ENCODE peak calls at places on chromosomes 13 and 19, in four cellular contexts. J is H1, I is K562, L is GM12878. N is an unnamed sample.

GRCh38 chr13:68257111-68257842 is 1027.1 kb upstream of the PCDH9 start:
- DNase-seq in I (peak; percentile 4), L (no peak), J (no peak), N (no peak)

GRCh38 chr13:57629391-57629804 is 2.1 kb upstream of the PCDH17 start:
- DNase-seq in I (no peak), J (no peak), L (no peak), N (no peak)

GRCh38 chr13:109610517-109610916 is 175.9 kb downstream of the IRS2 start:
- DNase-seq in L (no peak), J (peak; percentile 59), I (peak; percentile 13), N (peak; percentile 2)

GRCh38 chr19:16066611-16067104 is 9.6 kb upstream of the TPM4 start:
- DNase-seq in L (no peak), I (peak; percentile 76), J (no peak), N (no peak)

GRCh38 chr13:108086678-108087077 is 128.7 kb downstream of the LIG4 start:
- DNase-seq in L (no peak), J (no peak), I (no peak), N (no peak)

GRCh38 chr19:34757441-34757840 is 15.6 kb downstream of the ZNF599 start:
- DNase-seq in L (no peak), J (no peak), I (no peak), N (no peak)

GRCh38 chr19:38421856-38422255 is 4.2 kb downstream of the RASGRP4 start:
- DNase-seq in L (no peak), I (no peak), J (no peak), N (no peak)

GRCh38 chr13:110924639-110924934 is 9.7 kb upstream of the ANKRD10 start:
- DNase-seq in L (no peak), J (peak; percentile 33), I (no peak), N (no peak)

GRCh38 chr13:99446242-99446641 is 55.0 kb upstream of the TM9SF2 start:
- DNase-seq in I (peak; percentile 23), L (no peak), J (no peak), N (no peak)

GRCh38 chr19:50327461-50328256 is 1.5 kb downstream of the KCNC3 start:
- DNase-seq in L (no peak), J (no peak), I (no peak), N (no peak)

GRCh38 chr13:65540064-65540635 is 1690.0 kb downstream of the PCDH9 start:
- DNase-seq in I (no peak), L (no peak), J (no peak), N (no peak)

GRCh38 chr13:40495620-40496001 is 170.8 kb downstream of the FOXO1 start:
- DNase-seq in I (no peak), J (no peak), L (no peak), N (no peak)

GRCh38 chr19:42250666-42251531 is 4.0 kb downstream of the ERF start:
- DNase-seq in L (no peak), J (no peak), I (no peak), N (no peak)

GRCh38 chr19:48113190-48113917 is 2.7 kb upstream of the PLA2G4C start:
- DNase-seq in J (no peak), I (no peak), L (no peak), N (no peak)

GRCh38 chr19:47421844-47422395 is 2.6 kb upstream of the MEIS3 start:
- DNase-seq in I (no peak), L (no peak), J (no peak), N (no peak)

GRCh38 chr19:11052391-11052790 is 36.9 kb upstream of the LDLR start:
- DNase-seq in J (no peak), I (no peak), L (no peak), N (no peak)

GRCh38 chr13:70960841-70961443 is 852.7 kb upstream of the KLHL1 start:
- DNase-seq in I (no peak), L (peak; percentile 3), J (no peak), N (no peak)

GRCh38 chr13:102962430-102962829 is 103.8 kb downstream of the SLC10A2 start:
- DNase-seq in L (no peak), I (no peak), J (no peak), N (no peak)

GRCh38 chr19:5567971-5568407 is 236 bp upstream of the TINCR start:
- DNase-seq in L (no peak), I (no peak), J (no peak), N (no peak)

GRCh38 chr19:4503224-4504170 is 14.8 kb downstream of the PLIN4 start:
- DNase-seq in L (no peak), J (no peak), I (no peak), N (no peak)

GRCh38 chr13:80556291-80556690 is 215.4 kb upstream of the SPRY2 start:
- DNase-seq in L (no peak), I (peak; percentile 8), J (no peak), N (no peak)

GRCh38 chr13:78657699-78658629 is 991 bp downstream of the OBI1 start:
- DNase-seq in L (no peak), I (no peak), J (no peak), N (no peak)

GRCh38 chr13:60797112-60797511 is 400.1 kb downstream of the TDRD3 start:
- DNase-seq in J (no peak), L (no peak), I (no peak), N (no peak)

GRCh38 chr13:91531646-91532045 is 133.2 kb downstream of the GPC5 start:
- DNase-seq in J (no peak), I (no peak), L (no peak), N (no peak)

GRCh38 chr13:39578821-39579291 is 24.1 kb downstream of the LHFPL6 start:
- DNase-seq in L (no peak), J (no peak), I (no peak), N (no peak)

GRCh38 chr19:6030214-6030507 is 52.2 kb upstream of the RANBP3 start:
- DNase-seq in J (no peak), I (no peak), L (no peak), N (no peak)

GRCh38 chr19:35911790-35912189 is 3.7 kb upstream of the TYROBP start:
- DNase-seq in L (no peak), J (no peak), I (peak; percentile 65), N (no peak)

GRCh38 chr13:19864018-19864338 is 529 bp upstream of the ZMYM5 start:
- DNase-seq in I (peak; percentile 77), J (no peak), L (no peak), N (peak; percentile 44)

GRCh38 chr19:15507068-15508034 is 974 bp upstream of the CYP4F22 start:
- DNase-seq in J (no peak), I (peak; percentile 30), L (no peak), N (no peak)

GRCh38 chr13:53782400-53783030 is 753.9 kb downstream of the OLFM4 start:
- DNase-seq in J (peak; percentile 47), L (peak; percentile 3), I (peak; percentile 21), N (peak; percentile 10)

DNA sequence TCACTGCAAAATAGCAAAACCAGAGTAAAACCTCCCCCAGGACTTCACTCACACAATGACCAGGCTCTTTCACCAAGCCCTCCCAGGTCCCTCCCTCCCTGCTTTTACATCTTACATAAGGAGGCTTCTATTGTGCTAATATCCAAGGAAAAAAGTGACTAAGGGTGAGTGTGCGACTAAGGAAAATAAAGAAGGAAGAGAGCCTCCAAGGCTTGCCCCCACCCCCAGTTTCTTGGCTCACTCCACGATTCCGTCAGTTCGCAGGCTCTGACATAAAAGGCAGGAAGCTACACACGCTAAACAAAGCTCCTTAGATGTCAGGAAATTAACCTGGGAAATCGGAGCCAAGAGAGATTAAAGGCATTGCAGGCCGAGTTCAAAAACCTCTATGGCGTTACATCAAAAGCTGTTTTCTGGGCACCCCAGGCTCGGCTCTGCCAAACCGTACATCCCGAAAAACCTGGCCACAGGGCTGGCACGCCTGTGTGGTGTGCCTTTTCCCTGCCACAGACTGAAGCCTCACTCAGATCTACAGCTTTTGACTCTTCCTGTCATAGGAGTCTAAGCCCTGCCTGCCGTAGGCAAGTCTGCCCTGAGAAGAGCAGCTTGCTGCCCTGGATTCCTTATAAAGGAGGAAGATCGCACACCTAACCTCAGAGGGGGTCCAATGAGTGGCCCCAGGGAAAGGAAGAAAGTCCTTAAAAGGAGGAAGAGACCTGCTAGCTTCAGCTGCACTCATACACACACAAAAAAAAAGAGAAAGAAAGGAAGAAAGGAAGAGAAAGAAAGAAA is 67.0 kb upstream of the SERP2 start:
- DNase-seq in J (peak; percentile 57), L (no peak), I (no peak), N (no peak)
- TF ChIP-seq POLR2AphosphoS5 in J (peak; percentile 53), L (no peak), I (no peak), N (no peak)

GRCh38 chr13:63737418-63737817 is 2321.8 kb upstream of the PCDH20 start:
- DNase-seq in J (no peak), I (no peak), L (no peak), N (no peak)

DNA sequence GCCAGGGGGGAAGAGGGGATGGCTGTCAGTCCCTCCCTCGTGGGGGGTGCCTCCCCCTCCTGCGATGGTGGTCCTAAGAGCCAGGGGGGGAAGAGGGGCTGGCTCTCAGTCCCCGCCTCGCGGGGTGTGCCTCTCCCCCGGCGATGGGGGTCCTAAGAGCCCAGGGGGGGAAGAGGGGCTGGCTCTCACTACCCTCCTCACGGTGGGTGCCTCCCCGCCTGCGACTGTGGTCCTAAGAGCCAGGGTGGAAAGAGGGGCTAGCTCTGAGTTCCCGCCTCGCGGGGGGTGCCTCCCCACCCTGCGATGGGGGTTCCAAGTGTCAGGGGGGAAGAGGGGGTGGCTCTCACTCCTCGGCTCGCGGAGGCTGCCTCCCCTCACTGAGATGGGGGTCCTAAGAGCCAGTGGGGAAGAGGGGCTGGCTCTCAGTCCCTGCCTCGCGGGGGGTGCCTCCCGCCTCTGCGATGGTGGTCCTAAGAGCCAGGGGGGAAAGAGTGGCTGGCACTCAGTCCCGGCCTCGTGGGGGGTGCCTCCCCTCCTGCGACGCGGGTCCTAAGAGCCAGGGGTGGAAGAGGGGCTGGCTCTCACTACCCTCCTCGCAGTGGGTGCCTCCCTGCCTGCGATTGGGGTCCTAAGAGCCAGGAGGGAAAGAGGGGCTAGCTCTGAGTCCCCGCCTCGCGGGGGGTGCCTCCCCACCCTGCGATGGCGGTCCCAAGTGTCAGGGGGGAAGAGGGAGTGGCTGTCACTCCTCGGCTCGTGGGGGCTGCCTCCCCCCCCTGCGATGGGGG is 2325.6 kb upstream of the PCDH20 start:
- DNase-seq in I (no peak), J (no peak), L (no peak), N (no peak)
- TF ChIP-seq TAF1 in I (no peak), J (no peak), L (no peak), N (no peak)

GRCh38 chr19:55640043-55640576 is 692 bp upstream of the ZNF580 start:
- DNase-seq in L (no peak), J (no peak), I (peak; percentile 81), N (no peak)

GRCh38 chr19:55642153-55643002 is 1.1 kb upstream of the ZNF581 start:
- DNase-seq in I (peak; percentile 53), J (peak; percentile 61), L (no peak), N (no peak)

GRCh38 chr19:55638864-55639359 is 1.9 kb upstream of the ZNF580 start:
- DNase-seq in J (peak; percentile 72), I (peak; percentile 78), L (no peak), N (no peak)

GRCh38 chr19:55641376-55642152 is 762 bp downstream of the ZNF580 start:
- DNase-seq in L (no peak), I (no peak), J (no peak), N (no peak)

GRCh38 chr19:55640577-55641375 is at the start of gene ZNF580:
- DNase-seq in I (peak; percentile 87), L (no peak), J (peak; percentile 86), N (peak; percentile 64)
- TF ChIP-seq POLR2A in I (no peak), L (peak; percentile 65), J (no peak), N (no peak)

GRCh38 chr19:46080561-46080960 is 39.8 kb upstream of the IGFL4 start:
- DNase-seq in L (no peak), I (no peak), J (no peak), N (no peak)

GRCh38 chr19:46073268-46073922 is 32.6 kb upstream of the IGFL4 start:
- DNase-seq in J (no peak), L (no peak), I (no peak), N (no peak)

GRCh38 chr19:46077815-46078167 is 37.0 kb upstream of the IGFL4 start:
- DNase-seq in J (no peak), L (no peak), I (no peak), N (no peak)

GRCh38 chr19:46076031-46076880 is 35.5 kb upstream of the IGFL4 start:
- DNase-seq in J (no peak), L (no peak), I (no peak), N (no peak)

GRCh38 chr19:46076951-46077814 is 36.4 kb upstream of the IGFL4 start:
- DNase-seq in J (peak; percentile 85), L (no peak), I (peak; percentile 87), N (peak; percentile 43)
- TF ChIP-seq POLR2AphosphoS5 in J (no peak), L (no peak), I (no peak), N (no peak)

N was measured in GM12891.